ENCODE peak calls at places on chromosomes 1 and 21, in seven cellular contexts. Q is osteocyte; T is WTC11; V is central memory CD4-positive, alpha-beta T cell; S is amniotic stem cell; X is mesendoderm; O is heart left ventricle. K is an unnamed sample.

GRCh38 chr1:201511925-201512539 is 5.1 kb upstream of the CSRP1 start:
- DNase-seq in T (peak), O (peak), X (peak), Q (no peak), S (no peak), V (no peak), K (peak)

GRCh38 chr21:46477765-46478164 is 19.1 kb downstream of the DIP2A start:
- DNase-seq in O (no peak), X (no peak), S (no peak), V (no peak), Q (no peak), T (no peak), K (no peak)

GRCh38 chr1:72286401-72286800 is 4.1 kb upstream of the NEGR1 start:
- DNase-seq in X (no peak), T (no peak), V (no peak), S (no peak), O (no peak), Q (no peak), K (no peak)

GRCh38 chr1:169527461-169528213 is 41.9 kb upstream of the SLC19A2 start:
- DNase-seq in O (no peak), V (no peak), S (no peak), X (peak), Q (no peak), T (no peak), K (no peak)

GRCh38 chr1:60130703-60131102 is 57.1 kb upstream of the C1orf87 start:
- DNase-seq in T (no peak), O (no peak), Q (no peak), S (no peak), V (no peak), X (no peak), K (no peak)

GRCh38 chr1:92990828-92991227 is 29.6 kb upstream of the DIPK1A start:
- DNase-seq in S (no peak), X (no peak), T (no peak), Q (no peak), O (no peak), V (peak), K (no peak)

GRCh38 chr1:43932786-43933385 is 715 bp upstream of the ARTN start:
- DNase-seq in X (peak), S (no peak), V (no peak), O (no peak), T (no peak), Q (no peak), K (no peak)

GRCh38 chr1:19792237-19793002 is 7.3 kb downstream of the TMCO4 start:
- DNase-seq in S (no peak), O (no peak), X (no peak), T (no peak), Q (no peak), V (no peak), K (no peak)

GRCh38 chr1:83813571-83813970 is 185.4 kb downstream of the TTLL7 start:
- DNase-seq in O (no peak), Q (no peak), X (no peak), T (no peak), V (no peak), S (no peak), K (no peak)

GRCh38 chr1:231460614-231461013 is 38.5 kb upstream of the EGLN1 start:
- DNase-seq in S (no peak), X (no peak), Q (no peak), O (no peak), V (peak), T (no peak), K (no peak)

GRCh38 chr1:168583571-168583970 is 7.2 kb downstream of the XCL1 start:
- DNase-seq in S (no peak), O (no peak), X (peak), V (no peak), T (no peak), Q (no peak), K (no peak)

GRCh38 chr21:37878946-37879660 is 37.2 kb downstream of the KCNJ6 start:
- DNase-seq in X (no peak), O (no peak), Q (no peak), T (no peak), V (no peak), S (no peak), K (no peak)

GRCh38 chr21:31974454-31974985 is 101.7 kb downstream of the HUNK start:
- DNase-seq in T (peak), O (no peak), S (no peak), X (peak), Q (no peak), V (peak), K (peak)

GRCh38 chr1:193104496-193104905 is 713 bp downstream of the GLRX2 start:
- DNase-seq in V (no peak), T (peak), X (peak), O (peak), Q (peak), S (peak), K (peak)

GRCh38 chr21:45972716-45973474 is 8.7 kb upstream of the COL6A1 start:
- DNase-seq in T (no peak), O (peak), V (no peak), X (peak), S (no peak), Q (no peak), K (no peak)

GRCh38 chr1:111944121-111944785 is 45.2 kb downstream of the KCND3 start:
- DNase-seq in T (no peak), X (no peak), Q (no peak), O (peak), V (no peak), S (no peak), K (no peak)

GRCh38 chr1:209389258-209389657 is 194.3 kb upstream of the CAMK1G start:
- DNase-seq in O (no peak), S (peak), Q (no peak), T (no peak), V (no peak), X (peak), K (no peak)

K was measured in H9.